ENCODE peak calls at places on chromosomes 6 and 20, in seven cellular contexts. F, N, H, C, P, L and G are unnamed samples. For H3K27me3 and H3K36me3, the result is how much of the 10 kb centered on the place peaks cover.

GRCh38 chr6:1635305-1636010 is 25.7 kb downstream of the FOXC1 start:
- DNase-seq in F (no peak), N (no peak), H (no peak), C (no peak), P (no peak), L (no peak), G (no peak)

GRCh38 chr20:58130574-58130973 is 97.9 kb downstream of the ANKRD60 start:
- DNase-seq in F (no peak), N (no peak), H (no peak), C (no peak), P (no peak), L (no peak), G (no peak)

GRCh38 chr6:138372711-138373463 is 4.8 kb upstream of the SMIM28 start:
- DNase-seq in F (no peak), N (peak), H (no peak), C (no peak), P (no peak), L (no peak), G (no peak)

GRCh38 chr6:135281227-135281626 is 100.1 kb downstream of the MYB start:
- DNase-seq in F (no peak), N (no peak), H (no peak), C (no peak), P (no peak), L (no peak), G (no peak)

GRCh38 chr6:138017156-138017757 is 90.0 kb downstream of the PERP start:
- DNase-seq in F (no peak), N (peak), H (no peak), C (no peak), P (no peak), L (no peak), G (no peak)

GRCh38 chr6:118787746-118788419 is 106.1 kb upstream of the ASF1A start:
- DNase-seq in F (no peak), N (no peak), H (peak), C (no peak), P (no peak), L (no peak), G (peak)

GRCh38 chr6:142821860-142822259 is 123.1 kb downstream of the HIVEP2 start:
- DNase-seq in F (peak), N (no peak), H (no peak), C (no peak), P (no peak), L (no peak), G (peak)

GRCh38 chr6:139828751-139829519 is 454.5 kb upstream of the CITED2 start:
- DNase-seq in F (no peak), N (no peak), H (no peak), C (no peak), P (no peak), L (no peak), G (no peak)

GRCh38 chr6:112332274-112332673 is 14.9 kb upstream of the RFPL4B start:
- DNase-seq in F (no peak), N (peak), H (no peak), C (no peak), P (no peak), L (no peak), G (no peak)

GRCh38 chr20:41072919-41073318 is 44.3 kb downstream of the TOP1 start:
- DNase-seq in F (no peak), N (no peak), H (no peak), C (no peak), P (no peak), L (no peak), G (no peak)

GRCh38 chr6:6881438-6882267 is 226.1 kb upstream of the RREB1 start:
- DNase-seq in F (no peak), N (no peak), H (no peak), C (no peak), P (no peak), L (no peak), G (no peak)

GRCh38 chr20:48025061-48025515 is 239.8 kb upstream of the SULF2 start:
- DNase-seq in F (peak), N (no peak), H (peak), C (no peak), P (no peak), L (no peak), G (peak)

GRCh38 chr6:157675859-157676640 is 147.0 kb upstream of the SNX9 start:
- DNase-seq in F (no peak), N (no peak), H (no peak), C (no peak), P (no peak), L (no peak), G (no peak)

GRCh38 chr20:22775671-22776139 is 191.3 kb upstream of the FOXA2 start:
- DNase-seq in F (no peak), N (peak), H (no peak), C (no peak), P (no peak), L (no peak), G (peak)

GRCh38 chr6:28401172-28401571 is 1.6 kb upstream of the ZSCAN12 start:
- DNase-seq in F (no peak), N (peak), H (no peak), C (no peak), P (no peak), L (no peak), G (peak)

GRCh38 chr20:14445902-14446301 is 108.5 kb upstream of the FLRT3 start:
- DNase-seq in F (no peak), N (peak), H (no peak), C (no peak), P (no peak), L (no peak), G (no peak)

GRCh38 chr6:107731422-107732319 is 92.4 kb downstream of the SCML4 start:
- DNase-seq in F (no peak), N (no peak), H (no peak), C (peak), P (peak), L (no peak), G (no peak)
- H3K4me3 ChIP-seq in F (no peak), N (no peak), H (no peak), C (peak), P (peak), L (no peak), G (no peak)

GRCh38 chr6:44044154-44044539 is 83.1 kb downstream of the MRPL14 start:
- DNase-seq in F (peak), N (no peak), H (no peak), C (no peak), P (no peak), L (no peak), G (peak)

GRCh38 chr6:44047179-44047546 is 80.1 kb downstream of the MRPL14 start:
- DNase-seq in F (no peak), N (no peak), H (no peak), C (no peak), P (no peak), L (no peak), G (peak)

GRCh38 chr6:44044940-44045671 is 82.1 kb downstream of the MRPL14 start:
- DNase-seq in F (no peak), N (no peak), H (no peak), C (no peak), P (no peak), L (no peak), G (no peak)

GRCh38 chr6:44046516-44047178 is 80.6 kb downstream of the MRPL14 start:
- DNase-seq in F (no peak), N (no peak), H (no peak), C (no peak), P (no peak), L (no peak), G (no peak)

GRCh38 chr6:44045672-44046015 is 81.6 kb downstream of the MRPL14 start:
- DNase-seq in F (no peak), N (no peak), H (peak), C (no peak), P (no peak), L (no peak), G (peak)
- H3K27me3 ChIP-seq in F (under half), N (under half), H (under half), C (under half), P (under half), L (under half), G (under half)

GRCh38 chr20:3802524-3803239 is 6.6 kb downstream of the CDC25B start:
- DNase-seq in F (peak), N (no peak), H (no peak), C (no peak), P (no peak), L (no peak), G (no peak)

GRCh38 chr20:3800256-3800877 is 4.3 kb downstream of the CDC25B start:
- DNase-seq in F (peak), N (no peak), H (no peak), C (no peak), P (no peak), L (no peak), G (no peak)

GRCh38 chr20:3801846-3802245 is 5.7 kb downstream of the CDC25B start:
- DNase-seq in F (peak), N (no peak), H (no peak), C (no peak), P (no peak), L (no peak), G (no peak)

GRCh38 chr20:3800878-3801260 is 4.8 kb downstream of the CDC25B start:
- DNase-seq in F (peak), N (no peak), H (no peak), C (no peak), P (no peak), L (no peak), G (no peak)

GRCh38 chr20:3801299-3801698 is 5.2 kb downstream of the CDC25B start:
- DNase-seq in F (no peak), N (no peak), H (no peak), C (no peak), P (no peak), L (no peak), G (no peak)
- H3K36me3 ChIP-seq in F (under half), N (under half), H (under half), C (under half), P (half or more), L (under half), G (half or more)

DNA sequence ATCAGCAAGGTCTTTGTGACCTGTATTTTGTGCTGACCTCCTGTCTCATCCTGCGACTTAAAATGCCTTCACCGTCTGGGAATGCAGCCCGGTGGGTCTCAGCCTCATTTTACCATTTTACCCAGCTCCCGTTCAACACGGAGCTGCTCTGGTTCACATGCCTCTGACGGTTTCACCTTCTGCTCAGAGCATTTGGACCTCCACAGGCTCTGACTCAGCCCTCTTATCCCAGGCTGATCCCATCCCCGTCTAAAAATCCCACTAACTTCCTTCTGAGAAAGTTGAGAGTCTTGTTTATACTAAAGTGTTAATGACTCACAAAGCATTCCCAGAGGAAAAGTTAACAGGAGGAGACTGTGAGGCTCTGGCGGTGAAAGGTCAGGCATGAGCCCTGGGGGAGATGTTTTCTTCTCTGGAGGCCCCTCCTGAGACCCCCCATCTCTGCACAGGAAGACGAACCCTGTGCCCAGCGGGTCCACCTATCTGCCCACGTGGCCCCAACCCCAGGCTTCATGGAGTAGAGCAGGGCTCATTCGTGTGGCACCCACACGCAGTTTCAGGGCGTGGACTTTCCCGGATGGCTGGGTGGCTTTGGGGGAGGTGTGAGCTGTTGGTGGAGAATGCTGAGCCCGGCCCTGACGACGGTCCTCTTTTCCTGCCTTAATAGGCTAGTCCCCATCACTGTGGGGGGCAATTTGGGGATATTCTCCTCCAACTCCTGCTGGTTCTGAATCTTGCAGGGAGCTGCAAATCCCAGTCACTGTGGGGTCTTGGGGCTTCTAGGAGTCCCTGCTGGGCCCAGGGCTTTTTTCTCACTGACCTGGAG is 3.3 kb upstream of the BIRC7 start:
- DNase-seq in F (no peak), N (peak), H (no peak), C (no peak), P (no peak), L (no peak), G (peak)
- H3K4me3 ChIP-seq in F (no peak), N (no peak), H (no peak), C (no peak), P (no peak), L (no peak), G (no peak)

GRCh38 chr20:38875170-38875993 is 50.8 kb upstream of the FAM83D start:
- DNase-seq in F (no peak), N (no peak), H (peak), C (peak), P (peak), L (no peak), G (no peak)
- H3K27me3 ChIP-seq in F (under half), N (under half), H (under half), C (under half), P (under half), L (under half), G (under half)